ENCODE peak calls at places on chromosome 1, in four cellular contexts. W, J, Z and A are unnamed samples.

GRCh38 chr1:84871181-84871580 is 21.8 kb downstream of the LPAR3 start:
- DNase-seq in W (no peak), J (no peak), Z (no peak), A (no peak)

GRCh38 chr1:101259744-101260148 is 22.9 kb downstream of the S1PR1 start:
- DNase-seq in W (peak), J (no peak), Z (no peak), A (no peak)

GRCh38 chr1:197808843-197809242 is 33.6 kb upstream of the DENND1B start:
- DNase-seq in W (no peak), J (no peak), Z (no peak), A (no peak)

GRCh38 chr1:170929835-170930554 is 5.3 kb upstream of the MROH9 start:
- DNase-seq in W (peak), J (no peak), Z (no peak), A (peak)

GRCh38 chr1:20793236-20793635 is 6.1 kb upstream of the HP1BP3 start:
- DNase-seq in W (no peak), J (no peak), Z (no peak), A (no peak)

GRCh38 chr1:208036918-208037567 is 126.1 kb upstream of the CD34 start:
- DNase-seq in W (no peak), J (no peak), Z (no peak), A (no peak)

GRCh38 chr1:180278791-180279432 is 48.8 kb downstream of the LHX4 start:
- DNase-seq in W (no peak), J (no peak), Z (no peak), A (no peak)

GRCh38 chr1:55213885-55214213 is 1.3 kb downstream of the USP24 start:
- DNase-seq in W (no peak), J (no peak), Z (peak), A (no peak)

GRCh38 chr1:41931578-41931977 is 12.9 kb upstream of the HIVEP3 start:
- DNase-seq in W (no peak), J (no peak), Z (no peak), A (no peak)

GRCh38 chr1:27862671-27863551 is 9.4 kb upstream of the THEMIS2 start:
- DNase-seq in W (peak), J (peak), Z (peak), A (no peak)

GRCh38 chr1:230215049-230215448 is 148.0 kb downstream of the GALNT2 start:
- DNase-seq in W (peak), J (peak), Z (no peak), A (no peak)

GRCh38 chr1:167246971-167247370 is 26.3 kb downstream of the POU2F1 start:
- DNase-seq in W (no peak), J (no peak), Z (no peak), A (no peak)

GRCh38 chr1:3644273-3644672 is 5.6 kb downstream of the WRAP73 start:
- DNase-seq in W (no peak), J (no peak), Z (no peak), A (no peak)

GRCh38 chr1:2801535-2802291 is at the start of gene TTC34:
- DNase-seq in W (peak), J (no peak), Z (no peak), A (no peak)

GRCh38 chr1:244049969-244050834 is 881 bp upstream of the ZBTB18 start:
- DNase-seq in W (no peak), J (no peak), Z (peak), A (no peak)

GRCh38 chr1:48687271-48688045 is 89.2 kb downstream of the BEND5 start:
- DNase-seq in W (peak), J (no peak), Z (no peak), A (no peak)

GRCh38 chr1:24503003-24503751 is 541 bp downstream of the RCAN3 start:
- DNase-seq in W (no peak), J (peak), Z (no peak), A (peak)

GRCh38 chr1:236159704-236160539 is 17.6 kb downstream of the GPR137B start:
- DNase-seq in W (no peak), J (no peak), Z (no peak), A (no peak)

GRCh38 chr1:172293379-172293778 is 127.1 kb upstream of the C1orf105 start:
- DNase-seq in W (peak), J (no peak), Z (no peak), A (no peak)

GRCh38 chr1:202247104-202247503 is 53.5 kb downstream of the LGR6 start:
- DNase-seq in W (no peak), J (no peak), Z (no peak), A (no peak)

GRCh38 chr1:5286244-5286643 is 631.8 kb downstream of the AJAP1 start:
- DNase-seq in W (no peak), J (no peak), Z (no peak), A (no peak)

GRCh38 chr1:157043685-157044084 is 1.9 kb downstream of the ARHGEF11 start:
- DNase-seq in W (no peak), J (no peak), Z (no peak), A (no peak)

GRCh38 chr1:228347181-228347580 is 59.5 kb downstream of the TRIM11 start:
- DNase-seq in W (no peak), J (peak), Z (no peak), A (no peak)

GRCh38 chr1:159921700-159922498 is 3.4 kb downstream of the TAGLN2 start:
- DNase-seq in W (peak), J (no peak), Z (peak), A (no peak)

DNA sequence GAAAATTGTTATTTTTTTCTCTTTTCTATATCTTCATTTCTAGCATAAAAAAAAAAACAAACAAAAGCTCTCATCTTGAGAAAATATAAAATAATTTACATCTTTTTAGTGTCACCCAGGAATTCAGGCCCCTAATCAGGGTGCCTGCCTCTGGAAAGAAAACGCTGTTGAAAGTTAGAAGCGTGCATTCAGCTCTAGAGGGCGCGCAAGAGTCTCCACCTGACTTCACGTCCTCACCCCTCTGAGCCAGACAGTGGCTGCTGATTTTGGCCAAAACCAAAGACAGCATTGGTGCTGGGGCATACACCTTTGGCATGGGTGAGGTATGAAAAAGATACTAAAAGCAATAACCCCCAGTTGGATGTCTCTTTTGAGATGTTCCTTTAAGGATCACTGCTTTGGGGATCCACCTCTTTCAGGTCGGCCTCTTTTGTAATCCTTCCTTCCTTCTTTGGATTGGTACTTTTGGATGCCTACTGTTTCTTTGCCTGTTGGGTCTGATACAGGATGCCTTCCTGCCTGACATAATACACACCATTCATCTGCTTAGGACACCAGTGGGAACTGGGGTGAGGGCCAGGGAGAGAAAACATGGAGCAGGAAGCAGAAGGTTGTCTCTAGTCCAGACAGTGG is 77.6 kb upstream of the CHRM3 start:
- DNase-seq in W (no peak), J (no peak), Z (no peak), A (peak)
- TF ChIP-seq CTCF in W (no peak), J (peak), Z (no peak), A (peak)

GRCh38 chr1:43499882-43500281 is 30.8 kb upstream of the PTPRF start:
- DNase-seq in W (no peak), J (no peak), Z (no peak), A (no peak)
- TF ChIP-seq CTCF in W (no peak), J (no peak), Z (no peak), A (peak)

GRCh38 chr1:17757426-17757825 is 2.3 kb downstream of the ACTL8 start:
- DNase-seq in W (no peak), J (no peak), Z (no peak), A (no peak)

GRCh38 chr1:17762313-17762712 is 7.2 kb downstream of the ACTL8 start:
- DNase-seq in W (no peak), J (no peak), Z (no peak), A (no peak)

GRCh38 chr1:17755120-17755519 is at the start of gene ACTL8:
- DNase-seq in W (no peak), J (no peak), Z (no peak), A (no peak)

GRCh38 chr1:17763995-17764394 is 8.9 kb downstream of the ACTL8 start:
- DNase-seq in W (no peak), J (no peak), Z (no peak), A (no peak)

DNA sequence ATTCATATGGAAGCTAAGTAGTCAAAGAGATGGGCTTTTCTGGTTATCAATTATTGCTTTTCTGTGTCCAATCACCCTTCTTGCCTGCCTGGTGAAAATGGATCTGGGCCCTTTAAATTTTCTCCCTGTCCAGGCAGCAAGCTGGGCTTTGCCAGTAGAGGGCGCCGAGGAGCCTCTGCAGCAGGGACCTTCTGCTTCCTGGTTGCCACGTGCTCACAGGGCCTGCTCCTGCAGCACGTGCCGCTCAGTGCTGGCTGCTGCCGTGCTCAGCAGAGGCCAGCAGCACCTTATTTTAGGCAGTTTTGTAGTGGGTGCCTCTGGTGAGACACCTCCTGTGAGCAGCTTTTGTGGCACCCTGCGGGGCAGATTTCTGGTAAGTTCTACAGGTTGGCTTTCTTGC is 4.0 kb downstream of the ACTL8 start:
- DNase-seq in W (peak), J (no peak), Z (no peak), A (no peak)
- TF ChIP-seq CTCF in W (no peak), J (no peak), Z (no peak), A (peak)

DNA sequence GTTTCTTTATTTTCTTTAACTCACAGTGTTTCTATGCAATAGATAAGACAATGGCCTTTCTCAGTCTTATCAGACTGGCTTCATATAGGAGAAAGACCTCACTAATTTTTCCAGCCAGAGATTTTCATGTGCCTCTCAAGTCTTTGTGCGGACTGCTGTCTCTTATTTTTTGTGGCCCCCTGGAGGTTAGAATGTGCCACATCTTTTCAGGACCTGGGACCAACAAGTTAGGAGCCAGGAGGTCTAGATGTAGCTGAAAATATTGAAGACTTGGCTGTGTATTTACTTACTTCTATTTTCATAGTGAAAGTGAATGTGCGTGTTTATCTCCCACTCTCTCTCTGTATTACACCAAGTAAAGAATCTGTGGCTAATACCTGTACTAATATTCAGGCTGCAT is 42.1 kb upstream of the CFHR3 start:
- DNase-seq in W (no peak), J (no peak), Z (no peak), A (no peak)
- TF ChIP-seq CTCF in W (no peak), J (no peak), Z (no peak), A (peak)